ENCODE peak calls at places on chromosomes 12 and 14, in seven cellular contexts. B, A, O, Y, Q, C and I are unnamed samples.

GRCh38 chr12:23133471-23133870 is 508.5 kb downstream of the ETNK1 start:
- DNase-seq in B (no peak), A (no peak), O (no peak), Y (no peak), Q (no peak), C (no peak), I (no peak)

GRCh38 chr12:111354511-111354910 is 14.4 kb downstream of the PHETA1 start:
- DNase-seq in B (no peak), A (no peak), O (no peak), Y (no peak), Q (no peak), C (no peak), I (no peak)

GRCh38 chr14:96238676-96239075 is 17.3 kb upstream of the BDKRB1 start:
- DNase-seq in B (no peak), A (no peak), O (no peak), Y (no peak), Q (no peak), C (no peak), I (no peak)

GRCh38 chr14:59207506-59207933 is 19.1 kb downstream of the DAAM1 start:
- DNase-seq in B (no peak), A (no peak), O (no peak), Y (no peak), Q (no peak), C (no peak), I (no peak)

GRCh38 chr12:124718052-124718451 is 145.6 kb downstream of the SCARB1 start:
- DNase-seq in B (no peak), A (no peak), O (no peak), Y (no peak), Q (no peak), C (no peak), I (no peak)

GRCh38 chr14:69260979-69261605 is 1.1 kb downstream of the GALNT16 start:
- DNase-seq in B (peak; percentile 48), A (peak; percentile 55), O (no peak), Y (peak; percentile 72), Q (peak; percentile 33), C (peak; percentile 51), I (peak; percentile 55)

GRCh38 chr14:39396448-39396847 is 35.8 kb downstream of the FBXO33 start:
- DNase-seq in B (no peak), A (no peak), O (no peak), Y (no peak), Q (no peak), C (no peak), I (no peak)

GRCh38 chr12:107749094-107749493 is 11.8 kb downstream of the PRDM4 start:
- DNase-seq in B (no peak), A (no peak), O (no peak), Y (no peak), Q (no peak), C (no peak), I (no peak)

GRCh38 chr14:85587152-85587697 is 57.3 kb downstream of the FLRT2 start:
- DNase-seq in B (peak; percentile 15), A (no peak), O (no peak), Y (no peak), Q (no peak), C (no peak), I (no peak)

GRCh38 chr12:92080390-92081285 is 65.0 kb downstream of the BTG1 start:
- DNase-seq in B (peak; percentile 75), A (peak; percentile 34), O (no peak), Y (no peak), Q (no peak), C (peak; percentile 72), I (no peak)

GRCh38 chr12:103840399-103840880 is 594 bp downstream of the NT5DC3 start:
- DNase-seq in B (no peak), A (peak; percentile 25), O (no peak), Y (peak; percentile 75), Q (peak; percentile 45), C (no peak), I (peak; percentile 63)

GRCh38 chr14:96501383-96501745 is 818 bp upstream of the PAPOLA start:
- DNase-seq in B (no peak), A (peak; percentile 22), O (no peak), Y (no peak), Q (no peak), C (no peak), I (no peak)

GRCh38 chr12:24555730-24556129 is 393.2 kb downstream of the BCAT1 start:
- DNase-seq in B (no peak), A (no peak), O (no peak), Y (no peak), Q (no peak), C (no peak), I (no peak)

GRCh38 chr12:71439613-71440392 is at the start of gene LGR5:
- DNase-seq in B (peak; percentile 6), A (no peak), O (no peak), Y (peak; percentile 81), Q (peak; percentile 39), C (peak; percentile 79), I (no peak)

GRCh38 chr14:75042040-75042439 is 9.2 kb downstream of the MLH3 start:
- DNase-seq in B (no peak), A (no peak), O (no peak), Y (no peak), Q (no peak), C (no peak), I (no peak)

GRCh38 chr14:55448146-55448614 is 7.8 kb upstream of the TBPL2 start:
- DNase-seq in B (peak; percentile 78), A (no peak), O (no peak), Y (no peak), Q (peak; percentile 53), C (no peak), I (no peak)

GRCh38 chr12:38934696-38935095 is 29.3 kb upstream of the CPNE8 start:
- DNase-seq in B (no peak), A (no peak), O (no peak), Y (no peak), Q (no peak), C (no peak), I (no peak)

GRCh38 chr12:1500095-1500801 is 94.1 kb downstream of the FBXL14 start:
- DNase-seq in B (peak; percentile 95), A (no peak), O (no peak), Y (no peak), Q (peak; percentile 32), C (no peak), I (no peak)

GRCh38 chr12:1501001-1501400 is 93.4 kb downstream of the FBXL14 start:
- DNase-seq in B (no peak), A (no peak), O (no peak), Y (no peak), Q (no peak), C (no peak), I (no peak)

GRCh38 chr12:1497161-1497560 is 97.2 kb downstream of the FBXL14 start:
- DNase-seq in B (no peak), A (no peak), O (no peak), Y (no peak), Q (no peak), C (no peak), I (no peak)

GRCh38 chr12:1498199-1498740 is 96.1 kb downstream of the FBXL14 start:
- DNase-seq in B (no peak), A (no peak), O (no peak), Y (no peak), Q (no peak), C (no peak), I (no peak)

GRCh38 chr12:1499351-1499750 is 95.0 kb downstream of the FBXL14 start:
- DNase-seq in B (no peak), A (no peak), O (no peak), Y (no peak), Q (no peak), C (no peak), I (no peak)
- H3K27ac ChIP-seq in B (peak overlapping the region; percentile 56), A (no peak overlapping the region), O (no peak overlapping the region), Y (no peak overlapping the region), Q (no peak overlapping the region), C (no peak overlapping the region), I (no peak overlapping the region)

GRCh38 chr14:60658909-60659585 is 9.8 kb upstream of the SIX1 start:
- DNase-seq in B (no peak), A (peak; percentile 13), O (no peak), Y (no peak), Q (no peak), C (no peak), I (no peak)

GRCh38 chr14:60656755-60657608 is 7.7 kb upstream of the SIX1 start:
- DNase-seq in B (peak; percentile 80), A (peak; percentile 94), O (no peak), Y (peak; percentile 75), Q (peak; percentile 63), C (peak; percentile 73), I (peak; percentile 78)

GRCh38 chr14:60657609-60657983 is 8.3 kb upstream of the SIX1 start:
- DNase-seq in B (no peak), A (peak; percentile 51), O (no peak), Y (no peak), Q (no peak), C (no peak), I (no peak)

GRCh38 chr14:60655898-60656754 is 6.8 kb upstream of the SIX1 start:
- DNase-seq in B (peak; percentile 8), A (no peak), O (no peak), Y (no peak), Q (no peak), C (no peak), I (no peak)

GRCh38 chr14:60658116-60658515 is 8.8 kb upstream of the SIX1 start:
- DNase-seq in B (no peak), A (peak; percentile 30), O (no peak), Y (no peak), Q (no peak), C (no peak), I (no peak)
- H3K4me3 ChIP-seq in B (peak overlapping the region; percentile 63), A (peak overlapping the region; percentile 70), O (no peak overlapping the region), Y (peak overlapping the region; percentile 78), Q (no peak overlapping the region), C (peak overlapping the region; percentile 51), I (peak overlapping the region; percentile 51)

DNA sequence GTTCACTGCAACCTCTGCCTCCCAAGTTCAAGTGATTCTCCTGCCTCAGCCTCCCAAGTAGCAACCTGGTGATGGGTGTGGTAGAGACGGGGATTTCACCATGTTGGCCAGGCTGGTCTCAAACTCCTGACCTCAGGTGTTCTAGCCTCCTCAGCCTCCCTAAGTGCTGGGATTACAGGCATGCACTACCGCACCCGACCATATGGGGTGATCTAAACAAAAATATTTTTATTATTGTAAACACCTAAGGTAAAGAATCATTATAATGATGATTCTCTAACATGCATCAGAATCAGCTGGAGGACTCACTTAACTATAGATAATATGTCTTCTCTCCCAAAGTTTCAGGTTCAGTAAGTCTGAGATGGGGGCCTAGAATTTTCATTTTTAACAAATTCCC is 96.2 kb upstream of the ALG10 start:
- DNase-seq in B (no peak), A (no peak), O (no peak), Y (no peak), Q (no peak), C (no peak), I (no peak)
- TF ChIP-seq CTCF in B (peak; percentile 32), A (no peak), O (no peak), Y (no peak), Q (no peak), C (no peak), I (no peak)

GRCh38 chr14:73761621-73762355 is 47.6 kb upstream of the PNMA1 start:
- DNase-seq in B (no peak), A (peak; percentile 54), O (no peak), Y (no peak), Q (no peak), C (no peak), I (no peak)

GRCh38 chr14:73764406-73764805 is 50.2 kb upstream of the PNMA1 start:
- DNase-seq in B (no peak), A (no peak), O (no peak), Y (no peak), Q (no peak), C (no peak), I (peak; percentile 26)

GRCh38 chr14:73762375-73762822 is 48.2 kb upstream of the PNMA1 start:
- DNase-seq in B (no peak), A (peak; percentile 79), O (no peak), Y (no peak), Q (no peak), C (no peak), I (no peak)

GRCh38 chr14:73764881-73765280 is 50.7 kb upstream of the PNMA1 start:
- DNase-seq in B (peak; percentile 50), A (peak; percentile 58), O (no peak), Y (peak; percentile 86), Q (peak; percentile 78), C (no peak), I (peak; percentile 76)

GRCh38 chr14:73763396-73763795 is 49.2 kb upstream of the PNMA1 start:
- DNase-seq in B (no peak), A (no peak), O (no peak), Y (no peak), Q (no peak), C (no peak), I (peak; percentile 48)
- H3K27ac ChIP-seq in B (no peak overlapping the region), A (peak overlapping the region; percentile 88), O (peak overlapping the region; percentile 100), Y (no peak overlapping the region), Q (no peak overlapping the region), C (no peak overlapping the region), I (peak overlapping the region; percentile 97)